ENCODE peak calls at places on chromosome 18, in four cellular contexts. One of them, this sample, is unnamed.

GRCh38 chr18:23238651-23239349 is 103.5 kb downstream of the CABLES1 start:
- DNase-seq in GM23248: peak
- DNase-seq in cardiac fibroblast: peak
- DNase-seq in fibroblast of mammary gland: no peak
- DNase-seq in this sample: peak

GRCh38 chr18:39039828-39040227 is 1474.2 kb upstream of the CELF4 start:
- DNase-seq in fibroblast of mammary gland: no peak
- DNase-seq in cardiac fibroblast: no peak
- DNase-seq in GM23248: no peak
- DNase-seq in this sample: no peak

GRCh38 chr18:36354989-36355388 is 57.5 kb downstream of the FHOD3 start:
- DNase-seq in GM23248: peak
- DNase-seq in fibroblast of mammary gland: peak
- DNase-seq in cardiac fibroblast: peak
- DNase-seq in this sample: peak

GRCh38 chr18:11025671-11026070 is 123.7 kb downstream of the PIEZO2 start:
- DNase-seq in cardiac fibroblast: no peak
- DNase-seq in GM23248: no peak
- DNase-seq in fibroblast of mammary gland: no peak
- DNase-seq in this sample: no peak

GRCh38 chr18:35289293-35290069 is 548 bp downstream of the ZSCAN30 start:
- DNase-seq in fibroblast of mammary gland: peak
- DNase-seq in cardiac fibroblast: peak
- DNase-seq in GM23248: peak
- DNase-seq in this sample: peak

GRCh38 chr18:77124452-77124922 is 8.1 kb downstream of the MBP start:
- DNase-seq in fibroblast of mammary gland: no peak
- DNase-seq in GM23248: peak
- DNase-seq in cardiac fibroblast: no peak
- DNase-seq in this sample: peak

GRCh38 chr18:59971871-59972270 is 72.1 kb downstream of the PMAIP1 start:
- DNase-seq in GM23248: no peak
- DNase-seq in cardiac fibroblast: no peak
- DNase-seq in fibroblast of mammary gland: no peak
- DNase-seq in this sample: no peak

GRCh38 chr18:22021701-22022100 is 147.7 kb upstream of the GATA6 start:
- DNase-seq in cardiac fibroblast: no peak
- DNase-seq in GM23248: no peak
- DNase-seq in fibroblast of mammary gland: no peak
- DNase-seq in this sample: no peak

GRCh38 chr18:58216071-58216471 is 172.0 kb downstream of the NEDD4L start:
- DNase-seq in GM23248: peak
- DNase-seq in fibroblast of mammary gland: peak
- DNase-seq in cardiac fibroblast: peak
- DNase-seq in this sample: no peak

GRCh38 chr18:74459877-74460276 is 2.8 kb upstream of the DIPK1C start:
- DNase-seq in GM23248: peak
- DNase-seq in cardiac fibroblast: no peak
- DNase-seq in fibroblast of mammary gland: no peak
- DNase-seq in this sample: no peak

GRCh38 chr18:4125246-4125938 is 329.7 kb downstream of the DLGAP1 start:
- DNase-seq in GM23248: peak
- DNase-seq in cardiac fibroblast: peak
- DNase-seq in fibroblast of mammary gland: peak
- DNase-seq in this sample: peak

GRCh38 chr18:46320928-46321855 is 217.0 kb downstream of the HAUS1 start:
- DNase-seq in cardiac fibroblast: peak
- DNase-seq in fibroblast of mammary gland: peak
- DNase-seq in GM23248: peak
- DNase-seq in this sample: peak

GRCh38 chr18:78603584-78603983 is 376.0 kb upstream of the SALL3 start:
- DNase-seq in GM23248: no peak
- DNase-seq in fibroblast of mammary gland: no peak
- DNase-seq in cardiac fibroblast: no peak
- DNase-seq in this sample: no peak

GRCh38 chr18:31611511-31611910 is 19.8 kb downstream of the TTR start:
- DNase-seq in fibroblast of mammary gland: no peak
- DNase-seq in GM23248: no peak
- DNase-seq in cardiac fibroblast: no peak
- DNase-seq in this sample: no peak

GRCh38 chr18:35326695-35327387 is 17.4 kb downstream of the ZNF24 start:
- DNase-seq in fibroblast of mammary gland: no peak
- DNase-seq in cardiac fibroblast: no peak
- DNase-seq in GM23248: no peak
- DNase-seq in this sample: no peak

GRCh38 chr18:76977681-76978234 is 154.8 kb downstream of the MBP start:
- DNase-seq in cardiac fibroblast: no peak
- DNase-seq in fibroblast of mammary gland: no peak
- DNase-seq in GM23248: no peak
- DNase-seq in this sample: no peak

GRCh38 chr18:74082476-74083070 is 65.1 kb downstream of the FBXO15 start:
- DNase-seq in cardiac fibroblast: peak
- DNase-seq in fibroblast of mammary gland: peak
- DNase-seq in GM23248: peak
- DNase-seq in this sample: peak

GRCh38 chr18:75238786-75239185 is 28.2 kb downstream of the TSHZ1 start:
- DNase-seq in cardiac fibroblast: no peak
- DNase-seq in fibroblast of mammary gland: no peak
- DNase-seq in GM23248: no peak
- DNase-seq in this sample: no peak

GRCh38 chr18:56715121-56715520 is 64.0 kb downstream of the WDR7 start:
- DNase-seq in cardiac fibroblast: no peak
- DNase-seq in fibroblast of mammary gland: peak
- DNase-seq in GM23248: peak
- DNase-seq in this sample: no peak

GRCh38 chr18:52370841-52371240 is 30.8 kb downstream of the DCC start:
- DNase-seq in GM23248: no peak
- DNase-seq in cardiac fibroblast: no peak
- DNase-seq in fibroblast of mammary gland: no peak
- DNase-seq in this sample: no peak

GRCh38 chr18:58694720-58695468 is 23.6 kb downstream of the MALT1 start:
- DNase-seq in fibroblast of mammary gland: no peak
- DNase-seq in GM23248: no peak
- DNase-seq in cardiac fibroblast: no peak
- DNase-seq in this sample: no peak

GRCh38 chr18:23137093-23137640 is 1.9 kb downstream of the CABLES1 start:
- DNase-seq in GM23248: no peak
- DNase-seq in cardiac fibroblast: peak
- DNase-seq in fibroblast of mammary gland: no peak
- DNase-seq in this sample: no peak

GRCh38 chr18:76991021-76991688 is 141.4 kb downstream of the MBP start:
- DNase-seq in fibroblast of mammary gland: no peak
- DNase-seq in cardiac fibroblast: no peak
- DNase-seq in GM23248: no peak
- DNase-seq in this sample: no peak

GRCh38 chr18:48723837-48724236 is 185.0 kb downstream of the CTIF start:
- DNase-seq in fibroblast of mammary gland: no peak
- DNase-seq in GM23248: no peak
- DNase-seq in cardiac fibroblast: no peak
- DNase-seq in this sample: no peak

GRCh38 chr18:48723016-48723415 is 184.2 kb downstream of the CTIF start:
- DNase-seq in cardiac fibroblast: no peak
- DNase-seq in GM23248: no peak
- DNase-seq in fibroblast of mammary gland: no peak
- DNase-seq in this sample: no peak

GRCh38 chr18:48724939-48725338 is 186.1 kb downstream of the CTIF start:
- DNase-seq in GM23248: no peak
- DNase-seq in cardiac fibroblast: no peak
- DNase-seq in fibroblast of mammary gland: no peak
- DNase-seq in this sample: no peak

GRCh38 chr18:48725596-48725995 is 186.8 kb downstream of the CTIF start:
- DNase-seq in fibroblast of mammary gland: no peak
- DNase-seq in cardiac fibroblast: no peak
- DNase-seq in GM23248: no peak
- DNase-seq in this sample: no peak

DNA sequence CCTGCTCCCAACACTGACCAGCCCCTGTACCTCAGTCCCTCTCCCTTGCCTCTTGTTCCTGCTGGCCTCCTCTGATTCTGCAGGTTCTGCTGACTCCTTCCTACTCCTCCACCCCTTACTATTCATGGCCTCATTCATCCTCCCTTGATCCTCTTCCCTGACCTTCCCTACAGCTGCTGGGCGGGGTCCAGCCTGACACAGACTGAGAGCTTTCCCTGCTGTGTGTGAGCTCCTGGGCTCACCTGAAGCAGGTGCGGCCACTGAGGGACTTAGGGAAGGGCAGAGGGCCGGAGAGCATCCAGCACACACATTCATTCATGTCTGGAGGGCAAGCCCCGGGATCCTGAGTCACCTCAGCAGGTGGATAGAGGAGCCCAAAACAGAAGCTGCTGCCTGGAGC is 185.6 kb downstream of the CTIF start:
- DNase-seq in cardiac fibroblast: no peak
- DNase-seq in GM23248: no peak
- DNase-seq in fibroblast of mammary gland: no peak
- DNase-seq in this sample: no peak
- H3K4me3 ChIP-seq in cardiac fibroblast: no peak
- H3K4me3 ChIP-seq in GM23248: no peak
- H3K4me3 ChIP-seq in fibroblast of mammary gland: no peak
- H3K4me3 ChIP-seq in this sample: no peak

GRCh38 chr18:37935086-37935485 is 369.5 kb upstream of the CELF4 start:
- DNase-seq in GM23248: no peak
- DNase-seq in fibroblast of mammary gland: no peak
- DNase-seq in cardiac fibroblast: no peak
- DNase-seq in this sample: no peak

GRCh38 chr18:37930640-37931039 is 365.0 kb upstream of the CELF4 start:
- DNase-seq in cardiac fibroblast: no peak
- DNase-seq in GM23248: no peak
- DNase-seq in fibroblast of mammary gland: no peak
- DNase-seq in this sample: no peak
- H3K4me3 ChIP-seq in cardiac fibroblast: no peak
- H3K4me3 ChIP-seq in GM23248: no peak
- H3K4me3 ChIP-seq in fibroblast of mammary gland: no peak
- H3K4me3 ChIP-seq in this sample: no peak

GRCh38 chr18:9016819-9017169 is 85.7 kb upstream of the NDUFV2 start:
- DNase-seq in fibroblast of mammary gland: peak
- DNase-seq in cardiac fibroblast: no peak
- DNase-seq in GM23248: peak
- DNase-seq in this sample: no peak
- H3K4me3 ChIP-seq in fibroblast of mammary gland: peak
- H3K4me3 ChIP-seq in cardiac fibroblast: no peak
- H3K4me3 ChIP-seq in GM23248: peak
- H3K4me3 ChIP-seq in this sample: no peak

DNA sequence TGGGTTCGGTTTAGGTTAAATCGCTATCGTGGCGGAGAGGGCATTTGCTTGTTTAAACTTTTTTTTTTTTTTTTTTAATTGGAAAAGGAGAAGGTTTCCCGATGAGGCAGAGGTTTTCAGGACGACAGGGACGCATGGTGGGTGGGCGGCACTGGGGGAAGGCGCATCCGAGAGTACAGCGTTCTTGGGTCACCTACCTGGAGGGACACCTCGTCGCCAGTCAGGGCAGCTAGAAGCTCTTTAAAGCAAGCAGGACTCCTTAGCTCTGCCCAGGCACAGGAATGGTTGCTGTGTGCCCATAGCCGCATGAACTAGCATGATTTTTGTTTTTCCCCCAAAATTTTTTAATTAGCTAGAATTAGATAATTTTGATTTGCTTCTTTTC is 444 bp downstream of the LDLRAD4 start:
- DNase-seq in GM23248: no peak
- DNase-seq in cardiac fibroblast: no peak
- DNase-seq in fibroblast of mammary gland: no peak
- DNase-seq in this sample: no peak
- H3K4me3 ChIP-seq in GM23248: no peak
- H3K4me3 ChIP-seq in cardiac fibroblast: no peak
- H3K4me3 ChIP-seq in fibroblast of mammary gland: no peak
- H3K4me3 ChIP-seq in this sample: no peak

DNA sequence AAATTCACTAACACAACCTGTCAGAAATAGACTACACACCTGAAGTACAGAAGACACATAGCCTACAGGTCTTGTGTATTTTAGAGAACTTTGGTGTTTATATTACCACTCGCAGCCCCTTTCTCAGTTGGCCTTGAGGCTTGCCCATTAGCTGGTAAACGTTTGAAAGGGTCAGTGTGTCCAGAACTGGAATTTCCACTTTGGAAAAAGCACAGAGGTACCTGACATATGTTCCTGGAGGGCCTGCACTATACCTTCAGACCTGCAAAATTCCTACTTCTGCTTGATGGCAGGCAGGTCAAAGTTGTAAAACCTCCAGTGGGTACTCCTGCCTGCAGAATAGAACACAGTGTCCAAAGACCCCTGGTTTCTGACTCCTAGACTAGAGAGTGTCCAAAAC is 3.0 kb downstream of the KCTD1 start:
- DNase-seq in GM23248: no peak
- DNase-seq in fibroblast of mammary gland: no peak
- DNase-seq in cardiac fibroblast: no peak
- DNase-seq in this sample: no peak
- H3K4me3 ChIP-seq in GM23248: peak
- H3K4me3 ChIP-seq in fibroblast of mammary gland: no peak
- H3K4me3 ChIP-seq in cardiac fibroblast: no peak
- H3K4me3 ChIP-seq in this sample: peak

GRCh38 chr18:62438402-62438801 is 84.4 kb upstream of the ZCCHC2 start:
- DNase-seq in fibroblast of mammary gland: no peak
- DNase-seq in cardiac fibroblast: no peak
- DNase-seq in GM23248: no peak
- DNase-seq in this sample: no peak
- H3K4me3 ChIP-seq in fibroblast of mammary gland: no peak
- H3K4me3 ChIP-seq in cardiac fibroblast: no peak
- H3K4me3 ChIP-seq in GM23248: no peak
- H3K4me3 ChIP-seq in this sample: no peak